ENCODE peak calls at places on chromosomes 3 and 15, in seven cellular contexts. One of them, this sample, is unnamed.
A peak's percentile ranks its signal among the peaks of the same experiment; 100 is the strongest.

GRCh38 chr3:129032716-129033115 is 27.9 kb upstream of the GP9 start:
- DNase-seq in fibroblast of pulmonary artery: no peak
- DNase-seq in lower lobe of right lung: no peak
- DNase-seq in esophagus squamous epithelium: no peak
- DNase-seq in A549: no peak
- DNase-seq in hepatocyte: no peak
- DNase-seq in lower leg skin: no peak
- DNase-seq in this sample: no peak

GRCh38 chr3:146865175-146865755 is 260.1 kb upstream of the PLSCR5 start:
- DNase-seq in fibroblast of pulmonary artery: no peak
- DNase-seq in lower lobe of right lung: no peak
- DNase-seq in esophagus squamous epithelium: no peak
- DNase-seq in A549: no peak
- DNase-seq in hepatocyte: peak; percentile 13
- DNase-seq in lower leg skin: no peak
- DNase-seq in this sample: no peak

GRCh38 chr3:33105341-33105943 is 8.4 kb upstream of the CRTAP start:
- DNase-seq in fibroblast of pulmonary artery: no peak
- DNase-seq in lower lobe of right lung: no peak
- DNase-seq in esophagus squamous epithelium: no peak
- DNase-seq in A549: no peak
- DNase-seq in hepatocyte: no peak
- DNase-seq in lower leg skin: no peak
- DNase-seq in this sample: no peak

GRCh38 chr3:146134348-146135117 is 26.5 kb downstream of the PLOD2 start:
- DNase-seq in fibroblast of pulmonary artery: no peak
- DNase-seq in lower lobe of right lung: no peak
- DNase-seq in esophagus squamous epithelium: no peak
- DNase-seq in A549: no peak
- DNase-seq in hepatocyte: no peak
- DNase-seq in lower leg skin: no peak
- DNase-seq in this sample: no peak

GRCh38 chr15:94674251-94674650 is 442.9 kb downstream of the MCTP2 start:
- DNase-seq in fibroblast of pulmonary artery: no peak
- DNase-seq in lower lobe of right lung: no peak
- DNase-seq in esophagus squamous epithelium: no peak
- DNase-seq in A549: no peak
- DNase-seq in hepatocyte: no peak
- DNase-seq in lower leg skin: no peak
- DNase-seq in this sample: no peak

GRCh38 chr3:48863122-48863521 is 15.4 kb upstream of the PRKAR2A start:
- DNase-seq in fibroblast of pulmonary artery: no peak
- DNase-seq in lower lobe of right lung: peak; percentile 2
- DNase-seq in esophagus squamous epithelium: no peak
- DNase-seq in A549: no peak
- DNase-seq in hepatocyte: no peak
- DNase-seq in lower leg skin: no peak
- DNase-seq in this sample: no peak

GRCh38 chr3:64157150-64158035 is 67.9 kb downstream of the PRICKLE2 start:
- DNase-seq in fibroblast of pulmonary artery: no peak
- DNase-seq in lower lobe of right lung: no peak
- DNase-seq in esophagus squamous epithelium: no peak
- DNase-seq in A549: no peak
- DNase-seq in hepatocyte: no peak
- DNase-seq in lower leg skin: no peak
- DNase-seq in this sample: peak; percentile 50

GRCh38 chr3:38782148-38782547 is 33.9 kb downstream of the SCN10A start:
- DNase-seq in fibroblast of pulmonary artery: no peak
- DNase-seq in lower lobe of right lung: no peak
- DNase-seq in esophagus squamous epithelium: no peak
- DNase-seq in A549: no peak
- DNase-seq in hepatocyte: no peak
- DNase-seq in lower leg skin: no peak
- DNase-seq in this sample: peak; percentile 32

GRCh38 chr3:48130321-48130881 is 57.8 kb downstream of the CDC25A start:
- DNase-seq in fibroblast of pulmonary artery: peak; percentile 94
- DNase-seq in lower lobe of right lung: peak; percentile 67
- DNase-seq in esophagus squamous epithelium: no peak
- DNase-seq in A549: no peak
- DNase-seq in hepatocyte: peak; percentile 60
- DNase-seq in lower leg skin: peak; percentile 27
- DNase-seq in this sample: no peak

GRCh38 chr15:88995449-88995848 is 82.3 kb upstream of the MFGE8 start:
- DNase-seq in fibroblast of pulmonary artery: peak; percentile 32
- DNase-seq in lower lobe of right lung: no peak
- DNase-seq in esophagus squamous epithelium: no peak
- DNase-seq in A549: no peak
- DNase-seq in hepatocyte: peak; percentile 55
- DNase-seq in lower leg skin: no peak
- DNase-seq in this sample: no peak

GRCh38 chr3:108818404-108818803 is 4.2 kb upstream of the TRAT1 start:
- DNase-seq in fibroblast of pulmonary artery: peak; percentile 14
- DNase-seq in lower lobe of right lung: no peak
- DNase-seq in esophagus squamous epithelium: no peak
- DNase-seq in A549: no peak
- DNase-seq in hepatocyte: peak; percentile 64
- DNase-seq in lower leg skin: no peak
- DNase-seq in this sample: peak; percentile 53

GRCh38 chr15:91589360-91589759 is 264.1 kb upstream of the SLCO3A1 start:
- DNase-seq in fibroblast of pulmonary artery: no peak
- DNase-seq in lower lobe of right lung: no peak
- DNase-seq in esophagus squamous epithelium: no peak
- DNase-seq in A549: no peak
- DNase-seq in hepatocyte: no peak
- DNase-seq in lower leg skin: no peak
- DNase-seq in this sample: no peak

GRCh38 chr3:72553298-72553697 is 294.9 kb downstream of the SHQ1 start:
- DNase-seq in fibroblast of pulmonary artery: no peak
- DNase-seq in lower lobe of right lung: no peak
- DNase-seq in esophagus squamous epithelium: no peak
- DNase-seq in A549: no peak
- DNase-seq in hepatocyte: no peak
- DNase-seq in lower leg skin: no peak
- DNase-seq in this sample: no peak

GRCh38 chr3:8768364-8769087 is 887 bp downstream of the OXTR start:
- DNase-seq in fibroblast of pulmonary artery: no peak
- DNase-seq in lower lobe of right lung: no peak
- DNase-seq in esophagus squamous epithelium: no peak
- DNase-seq in A549: no peak
- DNase-seq in hepatocyte: no peak
- DNase-seq in lower leg skin: no peak
- DNase-seq in this sample: no peak

GRCh38 chr3:9765865-9766264 is 3.9 kb downstream of the CAMK1 start:
- DNase-seq in fibroblast of pulmonary artery: no peak
- DNase-seq in lower lobe of right lung: no peak
- DNase-seq in esophagus squamous epithelium: no peak
- DNase-seq in A549: no peak
- DNase-seq in hepatocyte: no peak
- DNase-seq in lower leg skin: no peak
- DNase-seq in this sample: no peak

GRCh38 chr3:11641316-11641682 is 2.4 kb downstream of the VGLL4 start:
- DNase-seq in fibroblast of pulmonary artery: peak; percentile 45
- DNase-seq in lower lobe of right lung: no peak
- DNase-seq in esophagus squamous epithelium: no peak
- DNase-seq in A549: peak; percentile 18
- DNase-seq in hepatocyte: no peak
- DNase-seq in lower leg skin: no peak
- DNase-seq in this sample: no peak

GRCh38 chr3:11643212-11644087 is at the start of gene VGLL4:
- DNase-seq in fibroblast of pulmonary artery: peak; percentile 96
- DNase-seq in lower lobe of right lung: peak; percentile 91
- DNase-seq in esophagus squamous epithelium: peak; percentile 20
- DNase-seq in A549: peak; percentile 79
- DNase-seq in hepatocyte: peak; percentile 95
- DNase-seq in lower leg skin: peak; percentile 78
- DNase-seq in this sample: peak; percentile 74

GRCh38 chr3:11641683-11642407 is 1.9 kb downstream of the VGLL4 start:
- DNase-seq in fibroblast of pulmonary artery: peak; percentile 71
- DNase-seq in lower lobe of right lung: no peak
- DNase-seq in esophagus squamous epithelium: no peak
- DNase-seq in A549: peak; percentile 33
- DNase-seq in hepatocyte: no peak
- DNase-seq in lower leg skin: no peak
- DNase-seq in this sample: no peak

GRCh38 chr3:11640009-11640673 is 3.6 kb downstream of the VGLL4 start:
- DNase-seq in fibroblast of pulmonary artery: no peak
- DNase-seq in lower lobe of right lung: no peak
- DNase-seq in esophagus squamous epithelium: no peak
- DNase-seq in A549: no peak
- DNase-seq in hepatocyte: no peak
- DNase-seq in lower leg skin: no peak
- DNase-seq in this sample: no peak

DNA sequence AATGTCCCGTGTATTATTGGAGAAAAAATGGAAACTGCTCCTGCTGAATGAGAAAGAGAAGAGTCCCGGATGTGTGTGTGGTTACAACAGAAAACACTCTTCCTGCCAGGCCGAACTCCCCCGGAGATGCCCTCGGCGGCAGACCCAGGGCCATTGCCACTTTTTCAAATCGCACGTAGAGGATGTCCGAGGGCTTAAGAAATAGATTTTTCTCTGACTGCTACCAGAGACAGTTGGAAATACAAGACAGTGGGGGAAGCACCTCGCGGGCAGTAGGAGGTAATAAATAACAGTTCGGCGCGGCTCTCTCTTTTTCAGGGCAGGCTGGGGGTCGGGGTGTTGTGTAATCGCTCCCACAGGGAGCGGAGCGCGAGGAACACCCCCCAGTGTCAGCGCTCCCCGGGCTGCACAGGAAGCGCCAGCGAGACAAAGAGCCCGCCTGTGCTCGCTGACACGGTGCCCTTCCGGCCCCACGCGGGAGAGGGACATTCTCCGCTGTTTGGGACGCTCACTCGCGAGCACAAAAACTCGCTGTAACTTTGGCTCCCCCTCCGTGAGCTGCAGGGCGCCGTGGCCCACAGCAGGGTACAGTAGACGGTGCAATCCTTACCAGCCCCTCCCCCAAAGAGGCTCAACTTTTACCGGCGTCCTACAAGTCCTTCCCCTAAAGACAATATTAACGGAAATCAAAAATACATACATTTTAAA is 1.1 kb downstream of the VGLL4 start:
- DNase-seq in fibroblast of pulmonary artery: peak; percentile 91
- DNase-seq in lower lobe of right lung: peak; percentile 82
- DNase-seq in esophagus squamous epithelium: no peak
- DNase-seq in A549: peak; percentile 62
- DNase-seq in hepatocyte: peak; percentile 73
- DNase-seq in lower leg skin: peak; percentile 63
- DNase-seq in this sample: peak; percentile 46
- TF ChIP-seq CTCF in fibroblast of pulmonary artery: no peak
- TF ChIP-seq CTCF in lower lobe of right lung: no peak
- TF ChIP-seq CTCF in esophagus squamous epithelium: no peak
- TF ChIP-seq CTCF in A549: no peak
- TF ChIP-seq CTCF in hepatocyte: no peak
- TF ChIP-seq CTCF in lower leg skin: no peak
- TF ChIP-seq CTCF in this sample: no peak

DNA sequence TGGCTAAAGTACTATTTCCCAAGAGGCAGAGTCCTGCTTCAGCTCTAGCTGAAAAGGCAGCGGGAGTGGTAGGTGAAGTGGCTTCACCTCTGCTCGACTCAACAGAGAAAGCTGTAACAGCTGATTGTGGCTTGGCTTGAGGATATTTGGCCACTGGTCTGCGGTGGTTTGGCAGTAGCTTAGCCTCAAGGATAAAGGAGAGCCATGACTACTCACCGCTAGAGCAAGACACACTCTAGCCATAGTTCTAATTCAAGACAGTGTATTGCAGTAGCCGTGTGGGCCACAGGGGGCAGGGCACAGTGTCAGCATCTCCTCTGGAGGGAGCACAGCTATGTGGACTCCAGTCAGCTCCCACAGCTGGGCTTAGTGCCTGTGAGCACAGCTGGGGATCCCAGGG is 23.5 kb downstream of the TPRG1 start:
- DNase-seq in fibroblast of pulmonary artery: no peak
- DNase-seq in lower lobe of right lung: peak; percentile 47
- DNase-seq in esophagus squamous epithelium: no peak
- DNase-seq in A549: no peak
- DNase-seq in hepatocyte: no peak
- DNase-seq in lower leg skin: no peak
- DNase-seq in this sample: no peak
- TF ChIP-seq CTCF in fibroblast of pulmonary artery: peak; percentile 17
- TF ChIP-seq CTCF in lower lobe of right lung: peak; percentile 14
- TF ChIP-seq CTCF in esophagus squamous epithelium: no peak
- TF ChIP-seq CTCF in A549: no peak
- TF ChIP-seq CTCF in hepatocyte: no peak
- TF ChIP-seq CTCF in lower leg skin: no peak
- TF ChIP-seq CTCF in this sample: no peak

DNA sequence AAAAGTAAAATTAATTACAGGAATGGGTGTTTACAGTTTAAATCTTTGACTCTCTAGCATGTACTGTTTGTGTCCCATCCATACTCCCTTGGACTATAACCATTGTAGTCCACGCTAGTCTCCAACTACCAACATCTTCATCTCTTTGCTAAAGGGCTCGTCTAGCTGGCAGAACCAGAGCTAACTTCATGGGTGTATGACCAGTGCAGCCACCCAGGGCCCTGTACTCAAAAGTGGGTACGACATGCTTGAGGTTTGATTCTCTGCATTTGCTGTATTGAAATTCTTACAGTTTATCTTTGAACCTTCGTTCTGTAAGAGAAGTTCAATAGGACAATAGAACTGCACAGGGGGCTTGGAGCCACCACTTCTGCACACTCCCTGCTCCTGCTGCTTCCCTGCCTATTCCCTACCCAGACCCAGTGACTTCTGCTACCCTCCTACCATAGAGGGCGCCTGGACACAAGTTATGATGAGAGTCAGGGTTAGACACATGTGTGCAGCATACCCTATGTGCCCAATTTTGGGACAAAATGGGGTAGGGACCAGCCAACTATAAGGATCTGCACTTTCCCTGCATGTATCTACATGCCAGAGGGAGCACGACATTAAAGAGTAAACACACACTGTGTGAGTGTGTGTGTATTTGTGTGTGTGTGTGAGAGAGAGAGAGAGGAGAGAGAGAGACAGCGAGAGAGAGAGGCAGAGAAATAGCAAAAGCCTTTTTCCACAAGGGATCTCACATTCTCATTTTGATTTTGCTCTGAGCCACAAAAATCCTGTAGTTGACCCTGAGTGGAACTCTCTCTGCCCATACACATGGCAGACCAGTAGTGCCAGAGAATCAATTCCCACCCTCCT is 59.0 kb upstream of the NECTIN3 start:
- DNase-seq in fibroblast of pulmonary artery: no peak
- DNase-seq in lower lobe of right lung: no peak
- DNase-seq in esophagus squamous epithelium: no peak
- DNase-seq in A549: no peak
- DNase-seq in hepatocyte: peak; percentile 16
- DNase-seq in lower leg skin: no peak
- DNase-seq in this sample: peak; percentile 26
- TF ChIP-seq CTCF in fibroblast of pulmonary artery: no peak
- TF ChIP-seq CTCF in lower lobe of right lung: peak; percentile 15
- TF ChIP-seq CTCF in esophagus squamous epithelium: no peak
- TF ChIP-seq CTCF in A549: no peak
- TF ChIP-seq CTCF in hepatocyte: peak; percentile 38
- TF ChIP-seq CTCF in lower leg skin: no peak
- TF ChIP-seq CTCF in this sample: no peak

GRCh38 chr3:43759297-43759782 is 68.6 kb downstream of the ABHD5 start:
- DNase-seq in fibroblast of pulmonary artery: peak; percentile 57
- DNase-seq in lower lobe of right lung: no peak
- DNase-seq in esophagus squamous epithelium: no peak
- DNase-seq in A549: peak; percentile 34
- DNase-seq in hepatocyte: no peak
- DNase-seq in lower leg skin: no peak
- DNase-seq in this sample: no peak
- TF ChIP-seq CTCF in fibroblast of pulmonary artery: peak; percentile 34
- TF ChIP-seq CTCF in lower lobe of right lung: no peak
- TF ChIP-seq CTCF in esophagus squamous epithelium: no peak
- TF ChIP-seq CTCF in A549: peak; percentile 27
- TF ChIP-seq CTCF in hepatocyte: peak; percentile 28
- TF ChIP-seq CTCF in lower leg skin: no peak
- TF ChIP-seq CTCF in this sample: no peak

GRCh38 chr3:65412591-65412990 is 626.1 kb downstream of the MAGI1 start:
- DNase-seq in fibroblast of pulmonary artery: no peak
- DNase-seq in lower lobe of right lung: no peak
- DNase-seq in esophagus squamous epithelium: no peak
- DNase-seq in A549: no peak
- DNase-seq in hepatocyte: peak; percentile 86
- DNase-seq in lower leg skin: no peak
- DNase-seq in this sample: no peak
- TF ChIP-seq CTCF in fibroblast of pulmonary artery: no peak
- TF ChIP-seq CTCF in lower lobe of right lung: no peak
- TF ChIP-seq CTCF in esophagus squamous epithelium: no peak
- TF ChIP-seq CTCF in A549: no peak
- TF ChIP-seq CTCF in hepatocyte: peak; percentile 57
- TF ChIP-seq CTCF in lower leg skin: no peak
- TF ChIP-seq CTCF in this sample: no peak